ENCODE peak calls at places on chromosomes 6 and 20, in four cellular contexts. L is cerebellum, X is head of caudate nucleus, P is AG04450. Y is an unnamed sample.

GRCh38 chr20:50226093-50226974 is 35.7 kb downstream of the CEBPB start:
- DNase-seq in L (no peak), X (no peak), P (no peak), Y (no peak)

GRCh38 chr6:8110117-8110721 is 7.9 kb upstream of the EEF1E1 start:
- DNase-seq in L (no peak), X (no peak), P (no peak), Y (no peak)

GRCh38 chr20:36629719-36630340 is 16.2 kb downstream of the SLA2 start:
- DNase-seq in L (no peak), X (no peak), P (no peak), Y (no peak)

GRCh38 chr20:4038047-4038459 is 22.7 kb upstream of the RNF24 start:
- DNase-seq in L (no peak), X (peak), P (no peak), Y (peak)

GRCh38 chr6:129665555-129665954 is 44.4 kb downstream of the ARHGAP18 start:
- DNase-seq in L (no peak), X (no peak), P (no peak), Y (no peak)

GRCh38 chr20:32509639-32510066 is 75.5 kb downstream of the NOL4L start:
- DNase-seq in L (no peak), X (no peak), P (no peak), Y (no peak)

GRCh38 chr20:50729925-50730764 is 1.2 kb upstream of the PARD6B start:
- DNase-seq in L (no peak), X (peak), P (no peak), Y (no peak)

GRCh38 chr6:154112181-154112809 is 73.3 kb downstream of the OPRM1 start:
- DNase-seq in L (no peak), X (no peak), P (no peak), Y (no peak)

GRCh38 chr6:81938991-81939773 is 186.7 kb upstream of the TENT5A start:
- DNase-seq in L (no peak), X (no peak), P (no peak), Y (no peak)

GRCh38 chr20:1505361-1505760 is 14.1 kb upstream of the SIRPB2 start:
- DNase-seq in L (no peak), X (no peak), P (no peak), Y (no peak)

GRCh38 chr6:139590206-139590605 is 215.8 kb upstream of the CITED2 start:
- DNase-seq in L (no peak), X (no peak), P (no peak), Y (no peak)